ENCODE peak calls at places on chromosomes 16 and 17, in eight cellular contexts. One of them, this sample, is unnamed.

GRCh38 chr17:5437721-5438317 is 1.1 kb downstream of the C1QBP start:
- DNase-seq in A549: no peak
- DNase-seq in tibial nerve: no peak
- DNase-seq in HFF-Myc: no peak
- DNase-seq in retinal pigment epithelial cell: no peak
- DNase-seq in MM.1S: no peak
- DNase-seq in Caco-2: no peak
- DNase-seq in AG10803: peak; percentile 29
- DNase-seq in this sample: peak; percentile 54

GRCh38 chr17:3529817-3530741 is 27.5 kb downstream of the TRPV3 start:
- DNase-seq in MM.1S: no peak
- DNase-seq in A549: no peak
- DNase-seq in AG10803: peak; percentile 59
- DNase-seq in Caco-2: peak; percentile 96
- DNase-seq in retinal pigment epithelial cell: peak; percentile 48
- DNase-seq in tibial nerve: peak; percentile 45
- DNase-seq in HFF-Myc: no peak
- DNase-seq in this sample: peak; percentile 76

GRCh38 chr17:3974138-3974687 is 10.0 kb upstream of the ATP2A3 start:
- DNase-seq in tibial nerve: no peak
- DNase-seq in MM.1S: no peak
- DNase-seq in HFF-Myc: no peak
- DNase-seq in retinal pigment epithelial cell: no peak
- DNase-seq in AG10803: no peak
- DNase-seq in A549: no peak
- DNase-seq in Caco-2: no peak
- DNase-seq in this sample: no peak

GRCh38 chr16:69294051-69294450 is 17.1 kb upstream of the VPS4A start:
- DNase-seq in tibial nerve: no peak
- DNase-seq in Caco-2: no peak
- DNase-seq in MM.1S: no peak
- DNase-seq in AG10803: peak; percentile 42
- DNase-seq in A549: no peak
- DNase-seq in retinal pigment epithelial cell: no peak
- DNase-seq in HFF-Myc: no peak
- DNase-seq in this sample: no peak

GRCh38 chr17:8117980-8118768 is at the start of gene ALOXE3:
- DNase-seq in tibial nerve: peak; percentile 35
- DNase-seq in AG10803: peak; percentile 52
- DNase-seq in MM.1S: no peak
- DNase-seq in retinal pigment epithelial cell: no peak
- DNase-seq in A549: peak; percentile 86
- DNase-seq in Caco-2: peak; percentile 34
- DNase-seq in HFF-Myc: no peak
- DNase-seq in this sample: peak; percentile 51

GRCh38 chr17:72878975-72879660 is 213.4 kb downstream of the SLC39A11 start:
- DNase-seq in Caco-2: no peak
- DNase-seq in AG10803: no peak
- DNase-seq in tibial nerve: no peak
- DNase-seq in HFF-Myc: no peak
- DNase-seq in MM.1S: no peak
- DNase-seq in retinal pigment epithelial cell: no peak
- DNase-seq in A549: no peak
- DNase-seq in this sample: no peak

GRCh38 chr16:27253526-27253930 is 15.0 kb downstream of the NSMCE1 start:
- DNase-seq in MM.1S: no peak
- DNase-seq in Caco-2: no peak
- DNase-seq in retinal pigment epithelial cell: peak; percentile 75
- DNase-seq in HFF-Myc: peak; percentile 59
- DNase-seq in AG10803: peak; percentile 73
- DNase-seq in tibial nerve: no peak
- DNase-seq in A549: peak; percentile 52
- DNase-seq in this sample: peak; percentile 88

GRCh38 chr17:51607512-51607911 is 347.2 kb downstream of the UTP18 start:
- DNase-seq in Caco-2: no peak
- DNase-seq in retinal pigment epithelial cell: no peak
- DNase-seq in HFF-Myc: no peak
- DNase-seq in MM.1S: peak; percentile 5
- DNase-seq in A549: no peak
- DNase-seq in AG10803: no peak
- DNase-seq in tibial nerve: no peak
- DNase-seq in this sample: no peak

GRCh38 chr16:81261049-81261648 is 22.7 kb downstream of the BCO1 start:
- DNase-seq in MM.1S: no peak
- DNase-seq in Caco-2: peak; percentile 35
- DNase-seq in HFF-Myc: no peak
- DNase-seq in tibial nerve: no peak
- DNase-seq in retinal pigment epithelial cell: no peak
- DNase-seq in AG10803: peak; percentile 2
- DNase-seq in A549: peak; percentile 52
- DNase-seq in this sample: peak; percentile 21

GRCh38 chr17:15954222-15954621 is 9.3 kb downstream of the ADORA2B start:
- DNase-seq in AG10803: peak; percentile 86
- DNase-seq in tibial nerve: no peak
- DNase-seq in retinal pigment epithelial cell: peak; percentile 97
- DNase-seq in HFF-Myc: no peak
- DNase-seq in A549: peak; percentile 47
- DNase-seq in Caco-2: no peak
- DNase-seq in MM.1S: no peak
- DNase-seq in this sample: peak; percentile 73

GRCh38 chr16:79272141-79272577 is 328.4 kb downstream of the MAF start:
- DNase-seq in tibial nerve: no peak
- DNase-seq in HFF-Myc: no peak
- DNase-seq in Caco-2: no peak
- DNase-seq in MM.1S: no peak
- DNase-seq in retinal pigment epithelial cell: no peak
- DNase-seq in AG10803: no peak
- DNase-seq in A549: no peak
- DNase-seq in this sample: no peak

GRCh38 chr16:70749006-70749678 is 51.8 kb downstream of the VAC14 start:
- DNase-seq in tibial nerve: no peak
- DNase-seq in A549: no peak
- DNase-seq in Caco-2: no peak
- DNase-seq in MM.1S: no peak
- DNase-seq in HFF-Myc: no peak
- DNase-seq in AG10803: no peak
- DNase-seq in retinal pigment epithelial cell: no peak
- DNase-seq in this sample: peak; percentile 57

GRCh38 chr16:79509221-79509631 is 91.3 kb downstream of the MAF start:
- DNase-seq in A549: no peak
- DNase-seq in retinal pigment epithelial cell: no peak
- DNase-seq in tibial nerve: peak; percentile 21
- DNase-seq in AG10803: no peak
- DNase-seq in Caco-2: no peak
- DNase-seq in HFF-Myc: no peak
- DNase-seq in MM.1S: no peak
- DNase-seq in this sample: no peak

GRCh38 chr17:4008082-4008435 is 43.8 kb upstream of the ATP2A3 start:
- DNase-seq in Caco-2: no peak
- DNase-seq in retinal pigment epithelial cell: no peak
- DNase-seq in tibial nerve: no peak
- DNase-seq in AG10803: no peak
- DNase-seq in HFF-Myc: no peak
- DNase-seq in A549: no peak
- DNase-seq in MM.1S: no peak
- DNase-seq in this sample: no peak

GRCh38 chr16:57541754-57542435 is 548 bp upstream of the ADGRG5 start:
- DNase-seq in Caco-2: no peak
- DNase-seq in A549: no peak
- DNase-seq in HFF-Myc: no peak
- DNase-seq in tibial nerve: no peak
- DNase-seq in retinal pigment epithelial cell: no peak
- DNase-seq in AG10803: no peak
- DNase-seq in MM.1S: no peak
- DNase-seq in this sample: no peak

GRCh38 chr16:82954224-82954929 is 327.6 kb downstream of the CDH13 start:
- DNase-seq in AG10803: peak; percentile 66
- DNase-seq in MM.1S: no peak
- DNase-seq in tibial nerve: no peak
- DNase-seq in retinal pigment epithelial cell: no peak
- DNase-seq in HFF-Myc: no peak
- DNase-seq in A549: no peak
- DNase-seq in Caco-2: no peak
- DNase-seq in this sample: peak; percentile 39

GRCh38 chr17:47967607-47968252 is 3.2 kb upstream of the CDK5RAP3 start:
- DNase-seq in Caco-2: no peak
- DNase-seq in MM.1S: no peak
- DNase-seq in A549: peak; percentile 61
- DNase-seq in AG10803: peak; percentile 78
- DNase-seq in tibial nerve: no peak
- DNase-seq in HFF-Myc: no peak
- DNase-seq in retinal pigment epithelial cell: no peak
- DNase-seq in this sample: peak; percentile 70

GRCh38 chr16:27639588-27640276 is 89.8 kb downstream of the KATNIP start:
- DNase-seq in MM.1S: peak; percentile 50
- DNase-seq in tibial nerve: peak; percentile 38
- DNase-seq in retinal pigment epithelial cell: peak; percentile 25
- DNase-seq in A549: peak; percentile 57
- DNase-seq in Caco-2: peak; percentile 52
- DNase-seq in AG10803: peak; percentile 50
- DNase-seq in HFF-Myc: peak; percentile 44
- DNase-seq in this sample: peak; percentile 64

GRCh38 chr16:66635406-66635805 is 30.9 kb downstream of the CMTM3 start:
- DNase-seq in Caco-2: no peak
- DNase-seq in retinal pigment epithelial cell: no peak
- DNase-seq in A549: no peak
- DNase-seq in tibial nerve: no peak
- DNase-seq in MM.1S: no peak
- DNase-seq in AG10803: no peak
- DNase-seq in HFF-Myc: no peak
- DNase-seq in this sample: no peak

GRCh38 chr16:303760-304505 is 21.0 kb downstream of the PDIA2 start:
- DNase-seq in AG10803: peak; percentile 7
- DNase-seq in tibial nerve: no peak
- DNase-seq in retinal pigment epithelial cell: no peak
- DNase-seq in MM.1S: no peak
- DNase-seq in Caco-2: peak; percentile 36
- DNase-seq in HFF-Myc: no peak
- DNase-seq in A549: no peak
- DNase-seq in this sample: peak; percentile 27
- TF ChIP-seq CTCF in AG10803: no peak
- TF ChIP-seq CTCF in tibial nerve: no peak
- TF ChIP-seq CTCF in retinal pigment epithelial cell: peak; percentile 19
- TF ChIP-seq CTCF in MM.1S: no peak
- TF ChIP-seq CTCF in Caco-2: peak; percentile 33
- TF ChIP-seq CTCF in HFF-Myc: no peak
- TF ChIP-seq CTCF in A549: no peak
- TF ChIP-seq CTCF in this sample: peak; percentile 35

GRCh38 chr16:10181196-10182162 is 749 bp downstream of the GRIN2A start:
- DNase-seq in AG10803: peak; percentile 56
- DNase-seq in tibial nerve: peak; percentile 8
- DNase-seq in A549: peak; percentile 62
- DNase-seq in Caco-2: peak; percentile 67
- DNase-seq in retinal pigment epithelial cell: no peak
- DNase-seq in MM.1S: peak; percentile 61
- DNase-seq in HFF-Myc: no peak
- DNase-seq in this sample: peak; percentile 50
- H3K4me3 ChIP-seq in AG10803: peak overlapping the region; percentile 26
- H3K4me3 ChIP-seq in tibial nerve: no peak overlapping the region
- H3K4me3 ChIP-seq in A549: peak overlapping the region; percentile 35
- H3K4me3 ChIP-seq in Caco-2: peak overlapping the region; percentile 29
- H3K4me3 ChIP-seq in retinal pigment epithelial cell: peak overlapping the region; percentile 49
- H3K4me3 ChIP-seq in MM.1S: peak overlapping the region; percentile 58
- H3K4me3 ChIP-seq in HFF-Myc: no peak overlapping the region
- H3K4me3 ChIP-seq in this sample: peak overlapping the region; percentile 18

GRCh38 chr17:42071810-42072209 is 21.4 kb upstream of the C17orf113 start:
- DNase-seq in MM.1S: no peak
- DNase-seq in A549: no peak
- DNase-seq in AG10803: no peak
- DNase-seq in tibial nerve: no peak
- DNase-seq in Caco-2: no peak
- DNase-seq in HFF-Myc: no peak
- DNase-seq in retinal pigment epithelial cell: no peak
- DNase-seq in this sample: no peak

GRCh38 chr17:42068979-42069378 is 18.6 kb upstream of the C17orf113 start:
- DNase-seq in Caco-2: no peak
- DNase-seq in A549: no peak
- DNase-seq in retinal pigment epithelial cell: no peak
- DNase-seq in AG10803: no peak
- DNase-seq in HFF-Myc: no peak
- DNase-seq in MM.1S: no peak
- DNase-seq in tibial nerve: no peak
- DNase-seq in this sample: no peak

GRCh38 chr17:42076797-42077559 is 21.3 kb downstream of the ZNF385C start:
- DNase-seq in tibial nerve: no peak
- DNase-seq in HFF-Myc: no peak
- DNase-seq in A549: no peak
- DNase-seq in retinal pigment epithelial cell: no peak
- DNase-seq in Caco-2: no peak
- DNase-seq in AG10803: no peak
- DNase-seq in MM.1S: no peak
- DNase-seq in this sample: no peak

GRCh38 chr17:42075789-42076188 is 22.5 kb downstream of the ZNF385C start:
- DNase-seq in AG10803: no peak
- DNase-seq in HFF-Myc: no peak
- DNase-seq in Caco-2: no peak
- DNase-seq in MM.1S: no peak
- DNase-seq in retinal pigment epithelial cell: no peak
- DNase-seq in tibial nerve: no peak
- DNase-seq in A549: no peak
- DNase-seq in this sample: no peak

GRCh38 chr17:42072323-42073187 is 22.2 kb upstream of the C17orf113 start:
- DNase-seq in HFF-Myc: no peak
- DNase-seq in AG10803: no peak
- DNase-seq in tibial nerve: no peak
- DNase-seq in MM.1S: no peak
- DNase-seq in A549: peak; percentile 33
- DNase-seq in Caco-2: peak; percentile 52
- DNase-seq in retinal pigment epithelial cell: no peak
- DNase-seq in this sample: no peak
- TF ChIP-seq CTCF in HFF-Myc: no peak
- TF ChIP-seq CTCF in AG10803: no peak
- TF ChIP-seq CTCF in tibial nerve: no peak
- TF ChIP-seq CTCF in MM.1S: no peak
- TF ChIP-seq CTCF in A549: no peak
- TF ChIP-seq CTCF in Caco-2: peak; percentile 7
- TF ChIP-seq CTCF in retinal pigment epithelial cell: no peak
- TF ChIP-seq CTCF in this sample: no peak

DNA sequence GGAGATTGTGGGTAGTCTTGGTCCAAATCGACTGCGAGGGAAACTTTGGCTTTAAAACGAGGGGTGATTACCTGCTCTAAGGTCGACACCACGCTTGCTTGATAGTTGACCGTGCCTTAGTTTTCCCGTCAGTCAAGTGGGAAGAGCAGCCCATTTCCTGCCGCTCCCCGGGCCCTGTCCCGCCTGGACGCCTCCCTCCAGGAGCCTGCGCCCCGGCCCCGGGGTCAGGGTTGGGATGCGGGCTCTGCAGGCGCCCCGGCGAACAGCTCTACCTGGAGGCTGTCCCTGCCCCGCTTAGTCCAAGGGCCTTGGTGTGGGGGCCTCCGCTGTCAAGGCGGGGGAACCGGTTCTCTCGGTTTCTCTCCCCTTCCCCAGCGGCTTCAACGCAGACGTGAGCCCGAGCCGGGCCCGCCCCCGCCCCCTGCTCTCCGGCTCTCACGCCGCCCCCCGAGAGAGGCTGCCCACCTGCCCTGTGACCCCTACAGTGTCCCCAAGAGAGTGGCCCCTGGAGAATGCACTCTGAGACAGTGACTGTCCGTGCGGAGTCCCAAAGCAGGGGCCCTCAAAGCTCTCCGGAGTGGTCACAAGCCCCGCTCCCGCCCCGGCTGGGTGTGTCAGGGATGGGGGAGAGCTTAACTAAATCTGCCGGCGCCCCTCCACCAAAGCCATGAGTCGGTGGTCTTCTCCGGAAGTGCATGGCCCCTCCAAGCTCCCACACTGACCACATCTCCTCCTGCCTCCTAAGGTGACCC is 117.4 kb upstream of the SMURF2 start:
- DNase-seq in HFF-Myc: no peak
- DNase-seq in MM.1S: no peak
- DNase-seq in Caco-2: no peak
- DNase-seq in retinal pigment epithelial cell: no peak
- DNase-seq in AG10803: no peak
- DNase-seq in tibial nerve: no peak
- DNase-seq in A549: no peak
- DNase-seq in this sample: no peak
- H3K4me3 ChIP-seq in HFF-Myc: no peak overlapping the region
- H3K4me3 ChIP-seq in MM.1S: peak overlapping the region; percentile 55
- H3K4me3 ChIP-seq in Caco-2: peak overlapping the region; percentile 50
- H3K4me3 ChIP-seq in retinal pigment epithelial cell: peak overlapping the region; percentile 45
- H3K4me3 ChIP-seq in AG10803: no peak overlapping the region
- H3K4me3 ChIP-seq in tibial nerve: no peak overlapping the region
- H3K4me3 ChIP-seq in A549: peak overlapping the region; percentile 51
- H3K4me3 ChIP-seq in this sample: no peak overlapping the region

This sample was measured in fibroblast of villous mesenchyme.